ENCODE peak calls at places on chromosomes 4 and X, in five cellular contexts. One of them, this sample, is unnamed.

GRCh38 chr4:184163813-184164212 is 53.9 kb downstream of the ENPP6 start:
- DNase-seq in activated CD8-positive, alpha-beta memory T cell treated with anti-CD3 and anti-CD28 coated beads for 48 hours: no peak
- DNase-seq in fibroblast of the conjunctiva: no peak
- DNase-seq in cardiac muscle cell: peak; percentile 55
- DNase-seq in foreskin fibroblast: peak; percentile 7
- DNase-seq in this sample: no peak

GRCh38 chr4:155964016-155964891 is 10.6 kb upstream of the CTSO start:
- DNase-seq in activated CD8-positive, alpha-beta memory T cell treated with anti-CD3 and anti-CD28 coated beads for 48 hours: no peak
- DNase-seq in cardiac muscle cell: no peak
- DNase-seq in foreskin fibroblast: peak; percentile 11
- DNase-seq in fibroblast of the conjunctiva: no peak
- DNase-seq in this sample: no peak

GRCh38 chrX:108415891-108416290 is 22.3 kb downstream of the COL4A6 start:
- DNase-seq in activated CD8-positive, alpha-beta memory T cell treated with anti-CD3 and anti-CD28 coated beads for 48 hours: no peak
- DNase-seq in cardiac muscle cell: no peak
- DNase-seq in foreskin fibroblast: peak; percentile 30
- DNase-seq in fibroblast of the conjunctiva: no peak
- DNase-seq in this sample: peak; percentile 53

GRCh38 chrX:24229967-24230366 is 80.4 kb downstream of the ZFX start:
- DNase-seq in activated CD8-positive, alpha-beta memory T cell treated with anti-CD3 and anti-CD28 coated beads for 48 hours: no peak
- DNase-seq in cardiac muscle cell: peak; percentile 71
- DNase-seq in foreskin fibroblast: peak; percentile 17
- DNase-seq in fibroblast of the conjunctiva: no peak
- DNase-seq in this sample: no peak

GRCh38 chrX:68983004-68983857 is 154.4 kb downstream of the EFNB1 start:
- DNase-seq in fibroblast of the conjunctiva: no peak
- DNase-seq in activated CD8-positive, alpha-beta memory T cell treated with anti-CD3 and anti-CD28 coated beads for 48 hours: no peak
- DNase-seq in foreskin fibroblast: no peak
- DNase-seq in cardiac muscle cell: no peak
- DNase-seq in this sample: no peak

GRCh38 chrX:153361781-153362397 is 27.9 kb downstream of the ZNF275 start:
- DNase-seq in activated CD8-positive, alpha-beta memory T cell treated with anti-CD3 and anti-CD28 coated beads for 48 hours: no peak
- DNase-seq in cardiac muscle cell: peak; percentile 15
- DNase-seq in foreskin fibroblast: no peak
- DNase-seq in fibroblast of the conjunctiva: no peak
- DNase-seq in this sample: no peak

GRCh38 chr4:102439835-102440234 is 61.3 kb upstream of the NFKB1 start:
- DNase-seq in fibroblast of the conjunctiva: peak; percentile 71
- DNase-seq in cardiac muscle cell: peak; percentile 85
- DNase-seq in foreskin fibroblast: peak; percentile 84
- DNase-seq in activated CD8-positive, alpha-beta memory T cell treated with anti-CD3 and anti-CD28 coated beads for 48 hours: no peak
- DNase-seq in this sample: no peak

GRCh38 chrX:75596178-75596577 is 73.3 kb upstream of the ZDHHC15 start:
- DNase-seq in foreskin fibroblast: no peak
- DNase-seq in cardiac muscle cell: no peak
- DNase-seq in activated CD8-positive, alpha-beta memory T cell treated with anti-CD3 and anti-CD28 coated beads for 48 hours: no peak
- DNase-seq in fibroblast of the conjunctiva: no peak
- DNase-seq in this sample: no peak

GRCh38 chr4:169774466-169775445 is 17.0 kb upstream of the HPF1 start:
- DNase-seq in cardiac muscle cell: peak; percentile 39
- DNase-seq in fibroblast of the conjunctiva: no peak
- DNase-seq in foreskin fibroblast: peak; percentile 14
- DNase-seq in activated CD8-positive, alpha-beta memory T cell treated with anti-CD3 and anti-CD28 coated beads for 48 hours: no peak
- DNase-seq in this sample: no peak

GRCh38 chr4:5545271-5545670 is 163.1 kb downstream of the EVC2 start:
- DNase-seq in cardiac muscle cell: no peak
- DNase-seq in activated CD8-positive, alpha-beta memory T cell treated with anti-CD3 and anti-CD28 coated beads for 48 hours: no peak
- DNase-seq in foreskin fibroblast: peak; percentile 7
- DNase-seq in fibroblast of the conjunctiva: no peak
- DNase-seq in this sample: no peak

GRCh38 chr4:149706942-149707341 is 108.7 kb downstream of the IQCM start:
- DNase-seq in foreskin fibroblast: peak; percentile 24
- DNase-seq in fibroblast of the conjunctiva: no peak
- DNase-seq in cardiac muscle cell: no peak
- DNase-seq in activated CD8-positive, alpha-beta memory T cell treated with anti-CD3 and anti-CD28 coated beads for 48 hours: no peak
- DNase-seq in this sample: no peak

GRCh38 chr4:25865586-25865985 is 2.8 kb upstream of the SEL1L3 start:
- DNase-seq in foreskin fibroblast: no peak
- DNase-seq in activated CD8-positive, alpha-beta memory T cell treated with anti-CD3 and anti-CD28 coated beads for 48 hours: no peak
- DNase-seq in cardiac muscle cell: peak; percentile 14
- DNase-seq in fibroblast of the conjunctiva: no peak
- DNase-seq in this sample: peak; percentile 65

GRCh38 chrX:65595460-65595876 is 60.9 kb upstream of the LAS1L start:
- DNase-seq in fibroblast of the conjunctiva: peak; percentile 90
- DNase-seq in activated CD8-positive, alpha-beta memory T cell treated with anti-CD3 and anti-CD28 coated beads for 48 hours: peak; percentile 78
- DNase-seq in cardiac muscle cell: peak; percentile 94
- DNase-seq in foreskin fibroblast: peak; percentile 93
- DNase-seq in this sample: peak; percentile 83

GRCh38 chrX:139739138-139739537 is 31.2 kb upstream of the MCF2 start:
- DNase-seq in activated CD8-positive, alpha-beta memory T cell treated with anti-CD3 and anti-CD28 coated beads for 48 hours: peak; percentile 0
- DNase-seq in foreskin fibroblast: peak; percentile 74
- DNase-seq in fibroblast of the conjunctiva: no peak
- DNase-seq in cardiac muscle cell: peak; percentile 1
- DNase-seq in this sample: no peak

GRCh38 chr4:41883988-41884737 is 51.1 kb upstream of the TMEM33 start:
- DNase-seq in cardiac muscle cell: no peak
- DNase-seq in activated CD8-positive, alpha-beta memory T cell treated with anti-CD3 and anti-CD28 coated beads for 48 hours: no peak
- DNase-seq in fibroblast of the conjunctiva: no peak
- DNase-seq in foreskin fibroblast: no peak
- DNase-seq in this sample: no peak

GRCh38 chr4:48017108-48017527 is 546 bp downstream of the NIPAL1 start:
- DNase-seq in activated CD8-positive, alpha-beta memory T cell treated with anti-CD3 and anti-CD28 coated beads for 48 hours: peak; percentile 10
- DNase-seq in cardiac muscle cell: peak; percentile 61
- DNase-seq in fibroblast of the conjunctiva: no peak
- DNase-seq in foreskin fibroblast: peak; percentile 86
- DNase-seq in this sample: no peak

This sample was measured in NCI-H2029.